ENCODE peak calls at places on chromosome 22, in ten cellular contexts. S is substantia nigra; L is GM04504; T is brain microvascular endothelial cell; W is GM20000; F is SJSA1; C is GM10248; Z is aorta; H is stimulated activated naive CD4-positive, alpha-beta T cell; E is NCI-H510A treated with DMSO at 0.1 percent for 48 hours. B is an unnamed sample.
A peak's percentile ranks its signal among the peaks of the same experiment; 100 is the strongest.

GRCh38 chr22:42353883-42354727 is 78.1 kb downstream of the NFAM1 start:
- DNase-seq in S (no peak), C (no peak), E (peak; percentile 71), F (no peak), H (no peak), W (no peak), T (no peak), L (peak; percentile 56), Z (no peak), B (no peak)

GRCh38 chr22:19038728-19039447 is 83.3 kb downstream of the DGCR2 start:
- DNase-seq in L (no peak), Z (peak; percentile 57), W (no peak), F (no peak), E (no peak), T (no peak), S (no peak), H (no peak), C (no peak), B (no peak)

GRCh38 chr22:31119026-31119717 is 3.6 kb upstream of the INPP5J start:
- DNase-seq in L (no peak), W (no peak), T (no peak), H (no peak), C (no peak), F (no peak), E (no peak), S (no peak), Z (no peak), B (no peak)

GRCh38 chr22:39106326-39106725 is 9.3 kb downstream of the APOBEC3H start:
- DNase-seq in F (no peak), C (no peak), T (no peak), W (no peak), H (no peak), E (no peak), S (no peak), L (no peak), Z (no peak), B (no peak)

GRCh38 chr22:37752189-37753061 is 55.3 kb upstream of the GCAT start:
- DNase-seq in Z (peak; percentile 96), E (no peak), T (peak; percentile 83), C (no peak), H (no peak), S (peak; percentile 54), L (peak; percentile 97), W (no peak), F (peak; percentile 100), B (peak; percentile 52)

GRCh38 chr22:39532215-39533071 is at the start of gene RPS19BP1:
- DNase-seq in S (peak; percentile 98), Z (peak; percentile 99), W (peak; percentile 97), E (peak; percentile 96), T (peak; percentile 99), F (peak; percentile 99), H (peak; percentile 99), C (peak; percentile 96), L (peak; percentile 98), B (peak; percentile 81)

GRCh38 chr22:49370841-49371301 is 456.8 kb downstream of the BRD1 start:
- DNase-seq in W (no peak), F (no peak), T (no peak), L (no peak), S (no peak), H (no peak), E (no peak), Z (peak; percentile 28), C (no peak), B (no peak)

GRCh38 chr22:43376765-43377485 is 33.8 kb upstream of the SCUBE1 start:
- DNase-seq in Z (peak; percentile 60), L (no peak), C (peak; percentile 51), F (no peak), H (no peak), W (no peak), T (peak; percentile 14), E (no peak), S (no peak), B (no peak)

GRCh38 chr22:21074092-21074715 is 28.5 kb downstream of the LRRC74B start:
- DNase-seq in F (no peak), L (peak; percentile 77), Z (no peak), H (no peak), C (no peak), S (no peak), W (no peak), T (peak; percentile 39), E (no peak), B (peak; percentile 65)

GRCh38 chr22:24697141-24697540 is 77.4 kb downstream of the PIWIL3 start:
- DNase-seq in F (no peak), H (no peak), S (no peak), T (no peak), Z (no peak), E (peak; percentile 25), W (peak; percentile 4), L (no peak), C (no peak), B (no peak)

GRCh38 chr22:22348127-22348814 is 103.7 kb downstream of the VPREB1 start:
- DNase-seq in E (no peak), H (no peak), Z (no peak), T (no peak), W (no peak), C (no peak), L (no peak), S (peak; percentile 76), F (no peak), B (no peak)